ENCODE peak calls at places on chromosome 20, in nine cellular contexts. H is neural progenitor cell; V is NAMALWA; N is activated naive CD8-positive, alpha-beta T cell treated with anti-CD3 and anti-CD28 coated beads, Interleukin-2, amount 50 U/mL, for 24 hours; B is NCI-H1092 treated with DMSO at 0.1 percent for 48 hours; K is T-cell; T is activated CD8-positive, alpha-beta T cell treated with anti-CD3 and anti-CD28 coated beads for 36 hours; X is SW 1271; G is iPS DF 6.9. I is an unnamed sample.

GRCh38 chr20:4449977-4450715 is 271.6 kb upstream of the PRND start:
- DNase-seq in N (no peak), T (no peak), H (no peak), G (no peak), V (peak), B (no peak), X (no peak), K (no peak), I (no peak)

GRCh38 chr20:31560900-31561598 is 44.0 kb upstream of the ID1 start:
- DNase-seq in V (no peak), T (no peak), K (no peak), H (no peak), N (no peak), G (no peak), B (no peak), X (peak), I (peak)

GRCh38 chr20:13990465-13990864 is at the start of gene SEL1L2:
- DNase-seq in N (no peak), T (no peak), K (no peak), G (no peak), X (no peak), V (no peak), B (peak), H (peak), I (no peak)

GRCh38 chr20:63417213-63418120 is 55.0 kb downstream of the KCNQ2 start:
- DNase-seq in K (no peak), H (peak), G (no peak), T (no peak), N (no peak), V (no peak), B (no peak), X (no peak), I (no peak)

GRCh38 chr20:63696311-63696627 is 183 bp upstream of the TNFRSF6B start:
- DNase-seq in N (peak), V (peak), H (peak), G (no peak), T (peak), B (no peak), K (peak), X (peak), I (peak)

GRCh38 chr20:13494019-13494418 is 144.7 kb downstream of the TASP1 start:
- DNase-seq in B (no peak), K (no peak), H (no peak), X (no peak), V (no peak), G (no peak), N (no peak), T (no peak), I (no peak)

GRCh38 chr20:54454982-54455381 is 20.4 kb upstream of the DOK5 start:
- DNase-seq in N (no peak), X (no peak), V (no peak), K (no peak), G (no peak), B (no peak), H (no peak), T (no peak), I (no peak)

GRCh38 chr20:46582648-46583047 is 32.2 kb upstream of the OCSTAMP start:
- DNase-seq in H (no peak), X (no peak), K (no peak), T (no peak), V (no peak), B (no peak), G (no peak), N (no peak), I (no peak)

GRCh38 chr20:25462166-25462565 is 54.7 kb downstream of the GINS1 start:
- DNase-seq in T (no peak), K (no peak), G (no peak), N (no peak), V (no peak), X (no peak), B (no peak), H (no peak), I (no peak)

I was measured in aorta.